ENCODE peak calls at places on chromosomes 4 and X, in four cellular contexts. D is HepG2, R is K562, L is GM12878. V is an unnamed sample.

GRCh38 chr4:70269674-70270073 is 27.3 kb downstream of the CSN3 start:
- DNase-seq in D (peak; percentile 10), R (no peak), L (no peak), V (peak; percentile 1)

GRCh38 chrX:110086162-110086915 is 83.4 kb downstream of the TMEM164 start:
- DNase-seq in D (peak; percentile 73), R (no peak), L (no peak), V (no peak)

GRCh38 chrX:54891573-54891972 is 29.1 kb upstream of the TRO start:
- DNase-seq in D (peak; percentile 21), R (peak; percentile 18), L (no peak), V (peak; percentile 1)

GRCh38 chrX:70755850-70756249 is 152.7 kb downstream of the TEX11 start:
- DNase-seq in D (no peak), R (no peak), L (no peak), V (no peak)

GRCh38 chr4:80195441-80196139 is 1.7 kb upstream of the PRDM8 start:
- DNase-seq in D (no peak), R (no peak), L (no peak), V (no peak)

GRCh38 chrX:41105005-41105404 is 19.8 kb downstream of the USP9X start:
- DNase-seq in D (no peak), R (no peak), L (no peak), V (no peak)

GRCh38 chrX:151398346-151398745 is 1.3 kb downstream of the VMA21 start:
- DNase-seq in D (no peak), R (no peak), L (no peak), V (no peak)

GRCh38 chr4:77776182-77777134 is 42.7 kb downstream of the CNOT6L start:
- DNase-seq in D (no peak), R (no peak), L (no peak), V (no peak)

DNA sequence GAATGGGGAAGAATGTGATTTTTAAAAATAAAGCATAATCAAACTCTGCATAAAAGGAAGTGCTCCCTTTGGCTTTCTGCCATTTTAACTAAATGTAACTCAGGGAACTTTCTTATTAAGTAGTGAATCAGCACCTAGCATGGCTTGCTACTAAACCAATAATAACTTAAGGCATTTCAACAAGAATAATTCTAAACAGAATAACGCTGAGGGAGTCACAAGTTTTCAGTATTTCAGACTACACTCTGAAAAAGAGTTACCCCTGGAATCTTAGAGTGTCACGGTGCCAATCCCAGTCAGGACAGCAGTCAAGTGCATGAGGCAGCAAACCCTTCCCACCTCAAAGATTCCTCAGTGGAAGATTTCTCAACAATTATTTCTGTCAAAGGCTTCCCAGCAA is 97.2 kb upstream of the MYOZ2 start:
- DNase-seq in D (no peak), R (no peak), L (no peak), V (no peak)
- TF ChIP-seq EP300 in D (no peak), R (no peak), L (no peak), V (no peak)

GRCh38 chr4:97500423-97500822 is 642.9 kb downstream of the STPG2 start:
- DNase-seq in D (no peak), R (no peak), L (peak; percentile 23), V (no peak)
- TF ChIP-seq JUNB in D (no peak), R (no peak), L (no peak), V (no peak)

GRCh38 chr4:113689394-113689793 is 72.1 kb downstream of the CAMK2D start:
- DNase-seq in D (no peak), R (no peak), L (no peak), V (no peak)
- TF ChIP-seq EP300 in D (no peak), R (no peak), L (no peak), V (no peak)

GRCh38 chrX:38861489-38861888 is 60.2 kb downstream of the MID1IP1 start:
- DNase-seq in D (no peak), R (no peak), L (no peak), V (no peak)
- TF ChIP-seq JUNB in D (no peak), R (no peak), L (no peak), V (no peak)

DNA sequence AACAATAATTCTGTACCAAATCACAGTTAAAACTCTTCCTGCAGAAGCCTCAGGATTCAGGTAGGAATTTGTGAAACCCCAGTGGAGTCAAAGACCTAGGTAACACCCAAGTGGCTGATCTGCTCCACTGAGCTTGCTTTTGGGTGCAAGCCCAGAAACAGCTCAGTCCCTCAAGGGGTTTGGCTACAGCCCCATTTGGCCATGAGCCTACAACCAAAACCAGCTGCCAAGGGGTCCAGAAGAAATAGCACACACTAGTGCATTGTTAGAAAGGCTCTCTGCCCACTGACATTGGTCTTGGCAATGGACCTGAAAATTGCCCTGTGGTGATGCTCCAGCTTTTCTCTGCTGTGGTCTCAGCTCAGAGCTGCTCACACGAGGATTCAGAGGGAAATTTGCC is 577.4 kb upstream of the INTU start:
- DNase-seq in D (no peak), R (no peak), L (no peak), V (no peak)
- TF ChIP-seq EP300 in D (no peak), R (no peak), L (no peak), V (no peak)

GRCh38 chr4:39700500-39700899 is 2.6 kb downstream of the UBE2K start:
- DNase-seq in D (no peak), R (no peak), L (no peak), V (no peak)
- TF ChIP-seq JUNB in D (no peak), R (no peak), L (no peak), V (no peak)

DNA sequence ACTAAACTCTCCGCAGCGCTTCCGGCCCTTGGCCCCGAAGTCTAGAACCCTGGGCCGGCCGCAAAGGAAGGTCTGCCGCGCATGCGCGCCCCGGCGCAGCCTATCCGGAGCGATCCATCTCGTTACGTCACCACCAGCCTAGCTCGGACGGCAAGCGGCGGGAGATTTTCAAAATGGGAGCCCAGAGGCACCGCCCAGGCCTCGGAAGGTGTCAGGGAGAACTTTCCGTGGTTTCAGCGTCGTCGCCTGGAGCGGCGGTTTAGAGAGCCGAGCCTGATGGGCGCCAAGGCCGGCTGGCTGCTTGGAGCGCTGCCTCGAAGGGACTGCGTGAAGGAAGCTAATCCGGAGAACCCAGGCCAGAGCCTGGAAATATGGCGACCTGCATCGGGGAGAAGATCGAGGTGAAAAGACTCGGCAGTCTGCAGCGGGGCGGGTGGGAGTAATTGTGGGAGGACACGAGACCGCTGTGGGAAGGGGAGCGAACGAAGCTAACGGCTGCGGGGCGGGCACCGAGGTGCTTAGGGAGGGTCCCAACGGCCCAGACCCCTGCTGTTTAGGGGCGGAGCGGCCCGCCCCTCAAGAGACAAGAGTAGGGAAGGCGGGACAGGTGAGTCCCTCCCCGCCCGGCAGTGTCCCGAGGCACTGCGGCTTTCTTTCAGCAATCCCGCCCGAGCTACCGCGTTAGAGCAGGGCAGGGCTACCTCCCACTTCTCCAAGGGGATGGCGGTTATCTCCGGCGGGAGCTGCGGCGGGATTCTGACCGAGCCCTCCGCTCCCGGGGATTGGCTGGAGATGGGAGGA is at the start of gene PLK4:
- DNase-seq in D (peak; percentile 91), R (peak; percentile 96), L (peak; percentile 90), V (peak; percentile 95)
- TF ChIP-seq EP300 in D (no peak), R (peak; percentile 16), L (peak; percentile 44), V (no peak)

GRCh38 chr4:102629686-102630085 is 128.5 kb downstream of the NFKB1 start:
- DNase-seq in D (no peak), R (no peak), L (no peak), V (no peak)

GRCh38 chr4:102632236-102632635 is 128.5 kb downstream of the MANBA start:
- DNase-seq in D (no peak), R (no peak), L (no peak), V (no peak)

GRCh38 chr4:102631616-102632015 is 129.2 kb downstream of the MANBA start:
- DNase-seq in D (no peak), R (no peak), L (no peak), V (no peak)

GRCh38 chr4:102625232-102625930 is 124.2 kb downstream of the NFKB1 start:
- DNase-seq in D (peak; percentile 59), R (no peak), L (no peak), V (peak; percentile 37)

GRCh38 chr4:102627831-102628523 is 126.8 kb downstream of the NFKB1 start:
- DNase-seq in D (no peak), R (peak; percentile 39), L (no peak), V (peak; percentile 62)
- TF ChIP-seq JUNB in D (no peak), R (no peak), L (peak; percentile 73), V (peak; percentile 64)

GRCh38 chr4:156749791-156750403 is 221.7 kb downstream of the PDGFC start:
- DNase-seq in D (no peak), R (no peak), L (no peak), V (no peak)

GRCh38 chr4:156756118-156756517 is 215.5 kb downstream of the PDGFC start:
- DNase-seq in D (no peak), R (no peak), L (no peak), V (no peak)

GRCh38 chr4:156746111-156746510 is 225.5 kb downstream of the PDGFC start:
- DNase-seq in D (no peak), R (no peak), L (no peak), V (no peak)

GRCh38 chr4:156754832-156755570 is 216.6 kb downstream of the PDGFC start:
- DNase-seq in D (no peak), R (no peak), L (no peak), V (no peak)

GRCh38 chr4:156751486-156751885 is 220.1 kb downstream of the PDGFC start:
- DNase-seq in D (no peak), R (no peak), L (no peak), V (no peak)
- TF ChIP-seq EP300 in D (no peak), R (no peak), L (no peak), V (no peak)